ENCODE peak calls at places on chromosomes 12 and 14, in four cellular contexts. One of them, this sample, is unnamed.

GRCh38 chr12:76020281-76020680 is 11.3 kb downstream of the PHLDA1 start:
- DNase-seq in suprapubic skin: peak; percentile 70
- DNase-seq in RWPE1: peak; percentile 49
- DNase-seq in mammary epithelial cell: peak; percentile 95
- DNase-seq in this sample: no peak

GRCh38 chr12:6613015-6613775 is 6.0 kb upstream of the CHD4 start:
- DNase-seq in suprapubic skin: peak; percentile 81
- DNase-seq in RWPE1: peak; percentile 57
- DNase-seq in mammary epithelial cell: peak; percentile 43
- DNase-seq in this sample: no peak

GRCh38 chr12:108482717-108483212 is 32.3 kb upstream of the FICD start:
- DNase-seq in suprapubic skin: no peak
- DNase-seq in RWPE1: peak; percentile 49
- DNase-seq in mammary epithelial cell: peak; percentile 66
- DNase-seq in this sample: no peak

GRCh38 chr12:115450017-115450416 is 766.0 kb upstream of the TBX3 start:
- DNase-seq in suprapubic skin: no peak
- DNase-seq in RWPE1: no peak
- DNase-seq in mammary epithelial cell: no peak
- DNase-seq in this sample: no peak

GRCh38 chr12:3200032-3200617 is 122.9 kb downstream of the TSPAN9 start:
- DNase-seq in suprapubic skin: no peak
- DNase-seq in RWPE1: no peak
- DNase-seq in mammary epithelial cell: peak; percentile 49
- DNase-seq in this sample: no peak

GRCh38 chr12:99549651-99550050 is 97.9 kb upstream of the GARIN6 start:
- DNase-seq in suprapubic skin: no peak
- DNase-seq in RWPE1: no peak
- DNase-seq in mammary epithelial cell: no peak
- DNase-seq in this sample: no peak

GRCh38 chr14:64692597-64693350 is 11.4 kb upstream of the PLEKHG3 start:
- DNase-seq in suprapubic skin: peak; percentile 52
- DNase-seq in RWPE1: no peak
- DNase-seq in mammary epithelial cell: no peak
- DNase-seq in this sample: no peak

GRCh38 chr12:75526655-75527511 is 15.5 kb upstream of the KRR1 start:
- DNase-seq in suprapubic skin: no peak
- DNase-seq in RWPE1: peak; percentile 49
- DNase-seq in mammary epithelial cell: peak; percentile 34
- DNase-seq in this sample: no peak

GRCh38 chr14:54882521-54882920 is 20.1 kb downstream of the GCH1 start:
- DNase-seq in suprapubic skin: no peak
- DNase-seq in RWPE1: no peak
- DNase-seq in mammary epithelial cell: no peak
- DNase-seq in this sample: no peak

GRCh38 chr12:22215467-22216253 is 118.8 kb downstream of the ST8SIA1 start:
- DNase-seq in suprapubic skin: no peak
- DNase-seq in RWPE1: no peak
- DNase-seq in mammary epithelial cell: no peak
- DNase-seq in this sample: no peak

GRCh38 chr12:66367015-66367667 is 64.8 kb downstream of the HELB start:
- DNase-seq in suprapubic skin: no peak
- DNase-seq in RWPE1: no peak
- DNase-seq in mammary epithelial cell: no peak
- DNase-seq in this sample: no peak

GRCh38 chr12:24948816-24949722 is at the start of gene BCAT1:
- DNase-seq in suprapubic skin: peak; percentile 79
- DNase-seq in RWPE1: no peak
- DNase-seq in mammary epithelial cell: peak; percentile 32
- DNase-seq in this sample: peak; percentile 27

GRCh38 chr12:120692524-120693033 is 5.6 kb downstream of the MLEC start:
- DNase-seq in suprapubic skin: no peak
- DNase-seq in RWPE1: no peak
- DNase-seq in mammary epithelial cell: no peak
- DNase-seq in this sample: no peak

GRCh38 chr14:32217301-32217700 is 14.2 kb upstream of the RNU6-8 start:
- DNase-seq in suprapubic skin: no peak
- DNase-seq in RWPE1: no peak
- DNase-seq in mammary epithelial cell: no peak
- DNase-seq in this sample: no peak

GRCh38 chr12:53365245-53365904 is 14.6 kb upstream of the SP1 start:
- DNase-seq in suprapubic skin: no peak
- DNase-seq in RWPE1: no peak
- DNase-seq in mammary epithelial cell: no peak
- DNase-seq in this sample: no peak

GRCh38 chr14:101499513-101499912 is 61.8 kb upstream of the DIO3 start:
- DNase-seq in suprapubic skin: no peak
- DNase-seq in RWPE1: no peak
- DNase-seq in mammary epithelial cell: no peak
- DNase-seq in this sample: no peak

GRCh38 chr12:124338448-124338847 is 43.6 kb downstream of the RFLNA start:
- DNase-seq in suprapubic skin: no peak
- DNase-seq in RWPE1: no peak
- DNase-seq in mammary epithelial cell: no peak
- DNase-seq in this sample: no peak

GRCh38 chr14:89391123-89391522 is 25.9 kb downstream of the FOXN3 start:
- DNase-seq in suprapubic skin: no peak
- DNase-seq in RWPE1: no peak
- DNase-seq in mammary epithelial cell: no peak
- DNase-seq in this sample: no peak

GRCh38 chr14:89386214-89386886 is 30.7 kb downstream of the FOXN3 start:
- DNase-seq in suprapubic skin: no peak
- DNase-seq in RWPE1: no peak
- DNase-seq in mammary epithelial cell: no peak
- DNase-seq in this sample: no peak

GRCh38 chr14:89391556-89391955 is 25.5 kb downstream of the FOXN3 start:
- DNase-seq in suprapubic skin: no peak
- DNase-seq in RWPE1: no peak
- DNase-seq in mammary epithelial cell: no peak
- DNase-seq in this sample: no peak

GRCh38 chr14:89387922-89388685 is 28.9 kb downstream of the FOXN3 start:
- DNase-seq in suprapubic skin: no peak
- DNase-seq in RWPE1: no peak
- DNase-seq in mammary epithelial cell: no peak
- DNase-seq in this sample: no peak

DNA sequence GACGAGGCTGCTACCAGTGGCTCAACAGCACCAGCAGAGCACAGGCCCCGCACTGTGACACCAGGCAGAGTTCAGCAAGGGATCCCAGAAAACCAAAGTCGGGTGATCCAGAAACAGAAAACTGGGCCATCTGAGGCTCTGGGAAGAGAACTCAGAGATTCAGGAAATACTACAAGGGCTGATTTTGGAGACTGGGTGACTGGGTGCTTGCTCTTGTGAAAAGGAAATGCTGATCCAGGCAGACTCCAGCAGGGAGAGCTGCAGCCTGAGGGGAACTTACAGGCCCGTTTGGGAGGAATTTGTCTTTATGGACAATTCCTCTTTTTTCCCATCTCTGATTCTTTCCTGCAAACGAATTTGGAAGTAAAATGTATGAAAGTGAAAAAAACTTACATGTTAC is 28.2 kb downstream of the FOXN3 start:
- DNase-seq in suprapubic skin: no peak
- DNase-seq in RWPE1: no peak
- DNase-seq in mammary epithelial cell: no peak
- DNase-seq in this sample: no peak
- TF ChIP-seq CTCF in suprapubic skin: no peak
- TF ChIP-seq CTCF in RWPE1: no peak
- TF ChIP-seq CTCF in mammary epithelial cell: no peak
- TF ChIP-seq CTCF in this sample: no peak

DNA sequence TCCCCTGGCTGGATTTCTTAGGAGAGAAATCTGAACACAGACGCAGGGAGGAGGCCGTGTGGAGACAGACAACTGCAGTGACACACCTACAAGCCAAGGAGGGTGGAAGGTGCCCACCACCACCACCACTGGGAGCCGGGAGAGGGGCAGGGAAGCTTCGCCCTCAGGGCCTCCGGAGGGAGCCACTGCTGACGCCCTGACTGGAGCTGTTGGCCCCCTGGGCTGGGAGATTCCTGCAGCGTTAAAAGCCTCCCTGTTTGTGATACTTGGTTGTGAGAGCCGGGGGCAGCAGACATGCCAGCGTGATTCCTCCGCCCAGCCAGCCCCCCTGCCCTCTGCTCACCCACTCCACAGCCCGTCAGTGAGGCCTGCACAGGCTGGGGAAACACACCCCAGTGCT is 72.0 kb downstream of the CHGA start:
- DNase-seq in suprapubic skin: no peak
- DNase-seq in RWPE1: no peak
- DNase-seq in mammary epithelial cell: no peak
- DNase-seq in this sample: no peak
- TF ChIP-seq CTCF in suprapubic skin: no peak
- TF ChIP-seq CTCF in RWPE1: no peak
- TF ChIP-seq CTCF in mammary epithelial cell: no peak
- TF ChIP-seq CTCF in this sample: no peak

DNA sequence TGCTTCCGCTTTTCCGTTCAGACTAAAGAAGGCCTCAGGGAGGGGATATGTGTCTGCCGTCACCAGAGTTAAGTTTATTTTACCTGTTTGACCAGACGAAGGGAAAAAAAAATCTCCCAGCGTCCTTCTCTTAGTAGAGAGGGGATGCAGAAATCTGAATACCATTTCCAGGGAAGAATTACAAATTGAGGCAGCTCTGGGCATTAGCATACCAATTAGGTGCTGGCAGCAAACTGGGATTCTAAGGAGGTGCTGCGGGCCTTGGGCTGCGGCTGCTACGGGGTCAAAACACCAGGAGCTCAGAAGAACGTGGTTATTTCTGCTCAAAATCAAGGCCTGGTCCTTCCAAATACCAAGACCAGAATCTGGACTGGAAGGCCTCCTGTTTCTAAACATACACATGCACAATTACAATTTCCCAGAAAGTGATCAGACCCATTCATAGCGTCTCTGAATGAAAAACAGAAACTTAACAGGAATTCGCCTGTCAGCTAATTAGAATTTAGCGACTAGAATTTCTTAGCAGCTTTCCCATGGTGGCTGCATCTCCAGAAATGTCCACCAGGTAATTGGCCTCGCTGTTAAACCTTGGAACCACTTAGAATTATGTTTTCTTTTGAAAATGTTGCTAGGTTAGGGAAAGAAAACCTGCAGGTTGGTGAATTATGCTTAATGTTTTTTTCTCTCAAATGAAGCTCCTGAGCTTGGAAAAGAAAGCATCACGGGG is 617.0 kb downstream of the VRK1 start:
- DNase-seq in suprapubic skin: no peak
- DNase-seq in RWPE1: no peak
- DNase-seq in mammary epithelial cell: no peak
- DNase-seq in this sample: no peak
- TF ChIP-seq CTCF in suprapubic skin: no peak
- TF ChIP-seq CTCF in RWPE1: no peak
- TF ChIP-seq CTCF in mammary epithelial cell: no peak
- TF ChIP-seq CTCF in this sample: no peak

DNA sequence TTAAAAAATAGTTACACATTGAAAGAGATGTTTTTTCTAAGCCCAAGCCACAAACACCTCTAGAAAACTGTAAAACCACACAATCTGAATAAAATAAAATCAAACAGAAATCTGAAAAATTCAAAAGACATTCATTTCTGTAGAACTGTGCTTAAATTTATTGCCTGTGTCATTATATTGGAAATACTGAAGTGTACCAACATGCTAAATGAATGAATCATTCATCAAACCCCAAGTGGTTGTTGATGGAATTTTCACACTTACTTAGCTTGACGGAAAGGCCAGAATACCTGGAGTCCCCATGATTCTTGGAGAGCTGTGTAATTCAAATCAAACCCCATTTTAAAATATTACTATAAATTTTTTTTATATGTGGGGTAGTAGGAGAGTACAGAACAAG is 2.7 kb downstream of the KITLG start:
- DNase-seq in suprapubic skin: no peak
- DNase-seq in RWPE1: peak; percentile 45
- DNase-seq in mammary epithelial cell: peak; percentile 73
- DNase-seq in this sample: no peak
- TF ChIP-seq CTCF in suprapubic skin: peak; percentile 17
- TF ChIP-seq CTCF in RWPE1: peak; percentile 26
- TF ChIP-seq CTCF in mammary epithelial cell: peak; percentile 49
- TF ChIP-seq CTCF in this sample: no peak

DNA sequence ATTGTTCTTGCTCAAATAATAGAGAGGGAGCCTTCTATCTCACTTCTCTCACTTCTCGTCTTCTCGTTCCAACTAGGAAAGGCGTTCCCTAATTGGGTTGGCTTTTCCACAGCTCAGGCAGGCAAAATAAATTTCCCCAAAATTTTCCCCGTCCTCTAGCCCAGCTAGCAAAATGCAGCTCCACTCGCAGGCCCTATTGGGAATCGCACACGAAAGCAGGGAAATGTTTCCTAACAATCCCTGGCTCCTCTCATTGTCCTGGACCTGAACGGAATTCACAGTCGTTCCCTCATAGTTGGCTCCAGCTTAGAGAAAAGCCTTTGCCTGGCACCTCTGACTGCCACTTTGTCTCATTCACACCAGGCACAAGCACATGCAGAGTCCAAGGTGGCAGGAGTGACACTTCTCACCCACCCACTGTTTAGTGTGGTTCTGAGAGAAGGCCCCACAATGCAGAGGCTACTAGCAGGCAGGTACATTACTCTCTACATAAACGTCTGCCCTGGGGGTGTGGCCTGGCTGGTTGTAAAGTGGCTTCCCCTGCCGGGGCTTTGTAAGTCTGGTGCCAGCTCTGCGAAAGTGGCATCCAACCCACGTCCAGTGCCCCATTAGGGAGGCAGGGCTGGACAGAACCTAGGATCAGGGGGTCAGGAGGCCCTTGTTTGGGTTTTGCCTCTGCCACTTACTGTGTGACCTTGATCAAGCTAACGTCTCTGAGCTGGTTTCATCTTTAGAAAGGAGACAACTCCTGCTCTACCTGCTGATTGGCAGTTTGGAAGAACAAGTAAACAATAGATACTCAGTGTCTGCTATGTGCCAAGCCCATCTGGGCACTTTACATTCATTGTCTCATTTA is 4.2 kb downstream of the SERPINA10 start:
- DNase-seq in suprapubic skin: no peak
- DNase-seq in RWPE1: no peak
- DNase-seq in mammary epithelial cell: no peak
- DNase-seq in this sample: no peak
- TF ChIP-seq CTCF in suprapubic skin: no peak
- TF ChIP-seq CTCF in RWPE1: no peak
- TF ChIP-seq CTCF in mammary epithelial cell: no peak
- TF ChIP-seq CTCF in this sample: no peak